ENCODE peak calls at places on chromosome 12, in seven cellular contexts. B is NB4, T is T-helper 1 cell, Y is dorsolateral prefrontal cortex, C is amygdala, S is HL-60, J is nucleus accumbens. H is an unnamed sample.

GRCh38 chr12:114406326-114407033 is 536 bp upstream of the TBX5 start:
- DNase-seq in B (no peak), T (no peak), Y (no peak), C (no peak), S (no peak), J (no peak), H (no peak)

GRCh38 chr12:3022411-3022810 is 54.8 kb upstream of the TSPAN9 start:
- DNase-seq in B (no peak), T (no peak), Y (no peak), C (no peak), S (no peak), J (no peak), H (no peak)

GRCh38 chr12:132375747-132376463 is 46.5 kb upstream of the GALNT9 start:
- DNase-seq in B (peak; percentile 68), T (no peak), Y (peak; percentile 7), C (no peak), S (no peak), J (no peak), H (no peak)

GRCh38 chr12:26845057-26845666 is 12.2 kb upstream of the ITPR2 start:
- DNase-seq in B (peak; percentile 44), T (no peak), Y (no peak), C (no peak), S (no peak), J (peak; percentile 4), H (peak; percentile 66)

GRCh38 chr12:100247765-100248164 is 19.1 kb downstream of the DEPDC4 start:
- DNase-seq in B (no peak), T (no peak), Y (no peak), C (no peak), S (no peak), J (no peak), H (no peak)

GRCh38 chr12:121858662-121859572 is at the start of gene HPD:
- DNase-seq in B (no peak), T (no peak), Y (no peak), C (peak; percentile 4), S (no peak), J (no peak), H (peak; percentile 78)

GRCh38 chr12:4477133-4477532 is 31.5 kb upstream of the FGF6 start:
- DNase-seq in B (peak; percentile 92), T (no peak), Y (no peak), C (no peak), S (peak; percentile 42), J (no peak), H (peak; percentile 79)

GRCh38 chr12:71183018-71183417 is 25.2 kb upstream of the TSPAN8 start:
- DNase-seq in B (no peak), T (no peak), Y (no peak), C (no peak), S (no peak), J (no peak), H (peak; percentile 21)

GRCh38 chr12:45518516-45519235 is 210.8 kb upstream of the ARID2 start:
- DNase-seq in B (peak; percentile 56), T (peak; percentile 11), Y (no peak), C (no peak), S (peak; percentile 31), J (no peak), H (no peak)

GRCh38 chr12:119666900-119667576 is 895 bp upstream of the PRKAB1 start:
- DNase-seq in B (peak; percentile 49), T (no peak), Y (no peak), C (no peak), S (no peak), J (no peak), H (no peak)

GRCh38 chr12:93947486-93947885 is 200.9 kb upstream of the PLXNC1 start:
- DNase-seq in B (no peak), T (no peak), Y (no peak), C (no peak), S (no peak), J (no peak), H (no peak)

GRCh38 chr12:46839964-46840363 is 14.2 kb upstream of the SLC38A4 start:
- DNase-seq in B (no peak), T (no peak), Y (no peak), C (no peak), S (no peak), J (no peak), H (no peak)

GRCh38 chr12:69101505-69101904 is 137.9 kb upstream of the CPSF6 start:
- DNase-seq in B (no peak), T (no peak), Y (no peak), C (no peak), S (no peak), J (no peak), H (peak; percentile 85)

GRCh38 chr12:3533703-3534386 is 42.8 kb downstream of the PRMT8 start:
- DNase-seq in B (no peak), T (no peak), Y (no peak), C (no peak), S (no peak), J (no peak), H (peak; percentile 16)

GRCh38 chr12:106275458-106275857 is 27.1 kb upstream of the TCP11L2 start:
- DNase-seq in B (no peak), T (no peak), Y (no peak), C (no peak), S (no peak), J (no peak), H (no peak)

GRCh38 chr12:72472350-72472749 is 200.2 kb downstream of the TRHDE start:
- DNase-seq in B (no peak), T (no peak), Y (no peak), C (no peak), S (no peak), J (no peak), H (peak; percentile 4)